ENCODE peak calls at places on chromosomes 1 and 21, in nine cellular contexts. One of them, this sample, is unnamed.

GRCh38 chr1:53272349-53272748 is 34.0 kb upstream of the MAGOH start:
- DNase-seq in CD8-positive, alpha-beta T cell: no peak
- DNase-seq in AG09309: no peak
- DNase-seq in H4: no peak
- DNase-seq in T-helper 2 cell: no peak
- DNase-seq in HTR-8/SVneo: no peak
- DNase-seq in T follicular helper cell: no peak
- DNase-seq in NCI-H1694 treated with DMSO at 0.1 percent for 48 hours: no peak
- DNase-seq in OCI-LY7: no peak
- DNase-seq in this sample: no peak

GRCh38 chr1:155307247-155307740 is 1.4 kb upstream of the FDPS start:
- DNase-seq in AG09309: no peak
- DNase-seq in T-helper 2 cell: peak
- DNase-seq in CD8-positive, alpha-beta T cell: no peak
- DNase-seq in OCI-LY7: peak
- DNase-seq in H4: peak
- DNase-seq in HTR-8/SVneo: no peak
- DNase-seq in NCI-H1694 treated with DMSO at 0.1 percent for 48 hours: peak
- DNase-seq in T follicular helper cell: no peak
- DNase-seq in this sample: peak

GRCh38 chr1:200131551-200132125 is 104.1 kb downstream of the NR5A2 start:
- DNase-seq in HTR-8/SVneo: no peak
- DNase-seq in OCI-LY7: no peak
- DNase-seq in NCI-H1694 treated with DMSO at 0.1 percent for 48 hours: no peak
- DNase-seq in CD8-positive, alpha-beta T cell: no peak
- DNase-seq in H4: no peak
- DNase-seq in T follicular helper cell: no peak
- DNase-seq in T-helper 2 cell: peak
- DNase-seq in AG09309: no peak
- DNase-seq in this sample: no peak

GRCh38 chr1:236608930-236609726 is 4.8 kb upstream of the HEATR1 start:
- DNase-seq in AG09309: peak
- DNase-seq in T follicular helper cell: no peak
- DNase-seq in NCI-H1694 treated with DMSO at 0.1 percent for 48 hours: peak
- DNase-seq in T-helper 2 cell: no peak
- DNase-seq in CD8-positive, alpha-beta T cell: no peak
- DNase-seq in H4: peak
- DNase-seq in HTR-8/SVneo: peak
- DNase-seq in OCI-LY7: peak
- DNase-seq in this sample: peak

GRCh38 chr1:31423418-31423947 is 10.5 kb downstream of the SERINC2 start:
- DNase-seq in T-helper 2 cell: no peak
- DNase-seq in AG09309: no peak
- DNase-seq in H4: no peak
- DNase-seq in OCI-LY7: peak
- DNase-seq in T follicular helper cell: no peak
- DNase-seq in NCI-H1694 treated with DMSO at 0.1 percent for 48 hours: no peak
- DNase-seq in HTR-8/SVneo: no peak
- DNase-seq in CD8-positive, alpha-beta T cell: no peak
- DNase-seq in this sample: no peak

GRCh38 chr1:1144122-1144842 is 28.4 kb upstream of the C1orf159 start:
- DNase-seq in OCI-LY7: peak
- DNase-seq in T follicular helper cell: peak
- DNase-seq in HTR-8/SVneo: no peak
- DNase-seq in AG09309: no peak
- DNase-seq in T-helper 2 cell: peak
- DNase-seq in CD8-positive, alpha-beta T cell: peak
- DNase-seq in NCI-H1694 treated with DMSO at 0.1 percent for 48 hours: no peak
- DNase-seq in H4: no peak
- DNase-seq in this sample: no peak

GRCh38 chr1:202058001-202058908 is 47.9 kb downstream of the ELF3 start:
- DNase-seq in NCI-H1694 treated with DMSO at 0.1 percent for 48 hours: no peak
- DNase-seq in T-helper 2 cell: no peak
- DNase-seq in CD8-positive, alpha-beta T cell: no peak
- DNase-seq in HTR-8/SVneo: no peak
- DNase-seq in H4: peak
- DNase-seq in T follicular helper cell: no peak
- DNase-seq in AG09309: no peak
- DNase-seq in OCI-LY7: no peak
- DNase-seq in this sample: no peak

GRCh38 chr1:32933742-32934322 is 30.8 kb downstream of the RNF19B start:
- DNase-seq in T follicular helper cell: no peak
- DNase-seq in CD8-positive, alpha-beta T cell: no peak
- DNase-seq in NCI-H1694 treated with DMSO at 0.1 percent for 48 hours: no peak
- DNase-seq in AG09309: no peak
- DNase-seq in H4: peak
- DNase-seq in OCI-LY7: no peak
- DNase-seq in T-helper 2 cell: no peak
- DNase-seq in HTR-8/SVneo: peak
- DNase-seq in this sample: no peak

GRCh38 chr1:38431669-38432376 is 385.2 kb upstream of the POU3F1 start:
- DNase-seq in AG09309: no peak
- DNase-seq in NCI-H1694 treated with DMSO at 0.1 percent for 48 hours: no peak
- DNase-seq in T-helper 2 cell: no peak
- DNase-seq in H4: no peak
- DNase-seq in T follicular helper cell: no peak
- DNase-seq in HTR-8/SVneo: no peak
- DNase-seq in OCI-LY7: no peak
- DNase-seq in CD8-positive, alpha-beta T cell: no peak
- DNase-seq in this sample: no peak

GRCh38 chr21:39263372-39263771 is 50.1 kb downstream of the BRWD1 start:
- DNase-seq in H4: no peak
- DNase-seq in HTR-8/SVneo: no peak
- DNase-seq in OCI-LY7: no peak
- DNase-seq in NCI-H1694 treated with DMSO at 0.1 percent for 48 hours: no peak
- DNase-seq in T follicular helper cell: no peak
- DNase-seq in AG09309: peak
- DNase-seq in T-helper 2 cell: no peak
- DNase-seq in CD8-positive, alpha-beta T cell: no peak
- DNase-seq in this sample: no peak

GRCh38 chr1:210792703-210793102 is 341.2 kb downstream of the KCNH1 start:
- DNase-seq in CD8-positive, alpha-beta T cell: no peak
- DNase-seq in T-helper 2 cell: peak
- DNase-seq in H4: peak
- DNase-seq in NCI-H1694 treated with DMSO at 0.1 percent for 48 hours: no peak
- DNase-seq in AG09309: peak
- DNase-seq in T follicular helper cell: no peak
- DNase-seq in HTR-8/SVneo: peak
- DNase-seq in OCI-LY7: no peak
- DNase-seq in this sample: no peak

GRCh38 chr21:42063206-42063577 is 7.9 kb upstream of the UMODL1 start:
- DNase-seq in NCI-H1694 treated with DMSO at 0.1 percent for 48 hours: no peak
- DNase-seq in OCI-LY7: peak
- DNase-seq in AG09309: no peak
- DNase-seq in T follicular helper cell: no peak
- DNase-seq in T-helper 2 cell: peak
- DNase-seq in HTR-8/SVneo: no peak
- DNase-seq in H4: no peak
- DNase-seq in CD8-positive, alpha-beta T cell: peak
- DNase-seq in this sample: peak

GRCh38 chr1:161200421-161200991 is 1.7 kb upstream of the ADAMTS4 start:
- DNase-seq in NCI-H1694 treated with DMSO at 0.1 percent for 48 hours: no peak
- DNase-seq in HTR-8/SVneo: no peak
- DNase-seq in T follicular helper cell: no peak
- DNase-seq in H4: no peak
- DNase-seq in T-helper 2 cell: no peak
- DNase-seq in AG09309: no peak
- DNase-seq in CD8-positive, alpha-beta T cell: no peak
- DNase-seq in OCI-LY7: no peak
- DNase-seq in this sample: no peak

GRCh38 chr21:38544681-38545080 is 46.4 kb upstream of the ERG start:
- DNase-seq in OCI-LY7: no peak
- DNase-seq in HTR-8/SVneo: no peak
- DNase-seq in H4: peak
- DNase-seq in T-helper 2 cell: no peak
- DNase-seq in NCI-H1694 treated with DMSO at 0.1 percent for 48 hours: no peak
- DNase-seq in AG09309: peak
- DNase-seq in T follicular helper cell: no peak
- DNase-seq in CD8-positive, alpha-beta T cell: no peak
- DNase-seq in this sample: no peak

GRCh38 chr21:45992311-45993209 is 11.0 kb downstream of the COL6A1 start:
- DNase-seq in T follicular helper cell: no peak
- DNase-seq in NCI-H1694 treated with DMSO at 0.1 percent for 48 hours: no peak
- DNase-seq in T-helper 2 cell: no peak
- DNase-seq in H4: no peak
- DNase-seq in CD8-positive, alpha-beta T cell: peak
- DNase-seq in HTR-8/SVneo: no peak
- DNase-seq in AG09309: no peak
- DNase-seq in OCI-LY7: no peak
- DNase-seq in this sample: no peak

GRCh38 chr1:13723810-13724209 is 23.8 kb downstream of the PRDM2 start:
- DNase-seq in HTR-8/SVneo: no peak
- DNase-seq in NCI-H1694 treated with DMSO at 0.1 percent for 48 hours: no peak
- DNase-seq in AG09309: no peak
- DNase-seq in H4: no peak
- DNase-seq in CD8-positive, alpha-beta T cell: no peak
- DNase-seq in OCI-LY7: no peak
- DNase-seq in T follicular helper cell: no peak
- DNase-seq in T-helper 2 cell: no peak
- DNase-seq in this sample: no peak

GRCh38 chr1:171422489-171422888 is 62.8 kb upstream of the PRRC2C start:
- DNase-seq in HTR-8/SVneo: no peak
- DNase-seq in AG09309: no peak
- DNase-seq in OCI-LY7: no peak
- DNase-seq in CD8-positive, alpha-beta T cell: no peak
- DNase-seq in T-helper 2 cell: no peak
- DNase-seq in NCI-H1694 treated with DMSO at 0.1 percent for 48 hours: no peak
- DNase-seq in T follicular helper cell: no peak
- DNase-seq in H4: no peak
- DNase-seq in this sample: no peak

GRCh38 chr1:36160949-36161485 is 5.1 kb downstream of the MAP7D1 start:
- DNase-seq in OCI-LY7: peak
- DNase-seq in NCI-H1694 treated with DMSO at 0.1 percent for 48 hours: no peak
- DNase-seq in HTR-8/SVneo: peak
- DNase-seq in CD8-positive, alpha-beta T cell: peak
- DNase-seq in AG09309: no peak
- DNase-seq in T-helper 2 cell: peak
- DNase-seq in T follicular helper cell: peak
- DNase-seq in H4: peak
- DNase-seq in this sample: no peak

GRCh38 chr1:1291023-1291528 is 10.8 kb downstream of the SCNN1D start:
- DNase-seq in HTR-8/SVneo: no peak
- DNase-seq in AG09309: no peak
- DNase-seq in T-helper 2 cell: no peak
- DNase-seq in H4: no peak
- DNase-seq in NCI-H1694 treated with DMSO at 0.1 percent for 48 hours: no peak
- DNase-seq in CD8-positive, alpha-beta T cell: no peak
- DNase-seq in T follicular helper cell: no peak
- DNase-seq in OCI-LY7: no peak
- DNase-seq in this sample: no peak

GRCh38 chr1:168170552-168171508 is 7.9 kb upstream of the TIPRL start:
- DNase-seq in HTR-8/SVneo: no peak
- DNase-seq in NCI-H1694 treated with DMSO at 0.1 percent for 48 hours: no peak
- DNase-seq in H4: no peak
- DNase-seq in AG09309: no peak
- DNase-seq in OCI-LY7: peak
- DNase-seq in CD8-positive, alpha-beta T cell: no peak
- DNase-seq in T follicular helper cell: no peak
- DNase-seq in T-helper 2 cell: no peak
- DNase-seq in this sample: no peak

GRCh38 chr1:86757272-86757984 is 53.1 kb downstream of the SH3GLB1 start:
- DNase-seq in HTR-8/SVneo: no peak
- DNase-seq in NCI-H1694 treated with DMSO at 0.1 percent for 48 hours: no peak
- DNase-seq in CD8-positive, alpha-beta T cell: no peak
- DNase-seq in T-helper 2 cell: no peak
- DNase-seq in H4: no peak
- DNase-seq in AG09309: peak
- DNase-seq in OCI-LY7: no peak
- DNase-seq in T follicular helper cell: no peak
- DNase-seq in this sample: no peak

GRCh38 chr1:209583408-209583807 is at the start of gene CAMK1G:
- DNase-seq in HTR-8/SVneo: no peak
- DNase-seq in H4: no peak
- DNase-seq in T-helper 2 cell: no peak
- DNase-seq in CD8-positive, alpha-beta T cell: no peak
- DNase-seq in OCI-LY7: no peak
- DNase-seq in AG09309: no peak
- DNase-seq in NCI-H1694 treated with DMSO at 0.1 percent for 48 hours: no peak
- DNase-seq in T follicular helper cell: no peak
- DNase-seq in this sample: no peak

GRCh38 chr1:162977944-162978568 is 91.1 kb upstream of the RGS4 start:
- DNase-seq in HTR-8/SVneo: no peak
- DNase-seq in H4: no peak
- DNase-seq in T follicular helper cell: no peak
- DNase-seq in CD8-positive, alpha-beta T cell: no peak
- DNase-seq in OCI-LY7: no peak
- DNase-seq in T-helper 2 cell: no peak
- DNase-seq in AG09309: no peak
- DNase-seq in NCI-H1694 treated with DMSO at 0.1 percent for 48 hours: peak
- DNase-seq in this sample: no peak

GRCh38 chr1:230633469-230633868 is 8.8 kb upstream of the COG2 start:
- DNase-seq in HTR-8/SVneo: no peak
- DNase-seq in H4: no peak
- DNase-seq in AG09309: no peak
- DNase-seq in NCI-H1694 treated with DMSO at 0.1 percent for 48 hours: peak
- DNase-seq in T-helper 2 cell: no peak
- DNase-seq in CD8-positive, alpha-beta T cell: no peak
- DNase-seq in OCI-LY7: no peak
- DNase-seq in T follicular helper cell: no peak
- DNase-seq in this sample: no peak

GRCh38 chr1:7868085-7868780 is 15.4 kb upstream of the UTS2 start:
- DNase-seq in AG09309: no peak
- DNase-seq in CD8-positive, alpha-beta T cell: no peak
- DNase-seq in H4: no peak
- DNase-seq in NCI-H1694 treated with DMSO at 0.1 percent for 48 hours: no peak
- DNase-seq in OCI-LY7: no peak
- DNase-seq in T follicular helper cell: no peak
- DNase-seq in T-helper 2 cell: no peak
- DNase-seq in HTR-8/SVneo: no peak
- DNase-seq in this sample: no peak

GRCh38 chr1:200550367-200550766 is 70.2 kb downstream of the KIF14 start:
- DNase-seq in T-helper 2 cell: no peak
- DNase-seq in CD8-positive, alpha-beta T cell: no peak
- DNase-seq in OCI-LY7: no peak
- DNase-seq in AG09309: no peak
- DNase-seq in T follicular helper cell: no peak
- DNase-seq in H4: no peak
- DNase-seq in HTR-8/SVneo: no peak
- DNase-seq in NCI-H1694 treated with DMSO at 0.1 percent for 48 hours: no peak
- DNase-seq in this sample: no peak

GRCh38 chr1:73537400-73537799 is 660.6 kb downstream of the LRRIQ3 start:
- DNase-seq in OCI-LY7: no peak
- DNase-seq in H4: no peak
- DNase-seq in T-helper 2 cell: no peak
- DNase-seq in CD8-positive, alpha-beta T cell: no peak
- DNase-seq in NCI-H1694 treated with DMSO at 0.1 percent for 48 hours: no peak
- DNase-seq in HTR-8/SVneo: no peak
- DNase-seq in T follicular helper cell: no peak
- DNase-seq in AG09309: no peak
- DNase-seq in this sample: no peak

GRCh38 chr1:24503870-24504523 is 1.4 kb downstream of the RCAN3 start:
- DNase-seq in CD8-positive, alpha-beta T cell: no peak
- DNase-seq in T-helper 2 cell: peak
- DNase-seq in AG09309: no peak
- DNase-seq in NCI-H1694 treated with DMSO at 0.1 percent for 48 hours: peak
- DNase-seq in H4: no peak
- DNase-seq in HTR-8/SVneo: no peak
- DNase-seq in OCI-LY7: no peak
- DNase-seq in T follicular helper cell: no peak
- DNase-seq in this sample: no peak

GRCh38 chr21:19684328-19684727 is 1280.7 kb upstream of the TMPRSS15 start:
- DNase-seq in T-helper 2 cell: no peak
- DNase-seq in OCI-LY7: no peak
- DNase-seq in AG09309: no peak
- DNase-seq in HTR-8/SVneo: no peak
- DNase-seq in CD8-positive, alpha-beta T cell: no peak
- DNase-seq in NCI-H1694 treated with DMSO at 0.1 percent for 48 hours: no peak
- DNase-seq in T follicular helper cell: no peak
- DNase-seq in H4: no peak
- DNase-seq in this sample: no peak

GRCh38 chr1:246795094-246795671 is 71.0 kb downstream of the SCCPDH start:
- DNase-seq in OCI-LY7: no peak
- DNase-seq in NCI-H1694 treated with DMSO at 0.1 percent for 48 hours: no peak
- DNase-seq in T-helper 2 cell: no peak
- DNase-seq in HTR-8/SVneo: no peak
- DNase-seq in AG09309: no peak
- DNase-seq in H4: no peak
- DNase-seq in CD8-positive, alpha-beta T cell: no peak
- DNase-seq in T follicular helper cell: no peak
- DNase-seq in this sample: no peak

GRCh38 chr21:31293986-31294385 is 50.1 kb downstream of the TIAM1 start:
- DNase-seq in CD8-positive, alpha-beta T cell: no peak
- DNase-seq in T-helper 2 cell: peak
- DNase-seq in NCI-H1694 treated with DMSO at 0.1 percent for 48 hours: no peak
- DNase-seq in T follicular helper cell: no peak
- DNase-seq in H4: peak
- DNase-seq in HTR-8/SVneo: peak
- DNase-seq in OCI-LY7: no peak
- DNase-seq in AG09309: peak
- DNase-seq in this sample: no peak

This sample was measured in NCI-H1092.